ENCODE peak calls at places on chromosomes 16 and 17, in nine cellular contexts. X is NCI-H2029; G is fibroblast of the aortic adventitia; H is CD4-positive, alpha-beta memory T cell; M is psoas muscle; C is fibroblast of lung; N is left cardiac atrium; E is nephron progenitor cell; I is foreskin fibroblast. O is an unnamed sample.

GRCh38 chr17:3659541-3660111 is 8.8 kb downstream of the TAX1BP3 start:
- DNase-seq in X (no peak), G (peak; percentile 97), H (no peak), M (peak; percentile 87), C (peak; percentile 94), N (peak; percentile 84), E (no peak), I (peak; percentile 96), O (no peak)

GRCh38 chr17:74825003-74825627 is 34.6 kb downstream of the GRIN2C start:
- DNase-seq in X (no peak), G (no peak), H (no peak), M (no peak), C (no peak), N (no peak), E (no peak), I (no peak), O (no peak)

GRCh38 chr16:58020628-58021521 is 4.7 kb upstream of the MMP15 start:
- DNase-seq in X (no peak), G (peak; percentile 52), H (peak; percentile 64), M (peak; percentile 54), C (peak; percentile 62), N (peak; percentile 59), E (peak; percentile 80), I (peak; percentile 78), O (peak; percentile 47)

GRCh38 chr16:65287307-65287706 is 165.4 kb upstream of the CDH11 start:
- DNase-seq in X (no peak), G (no peak), H (no peak), M (no peak), C (no peak), N (no peak), E (no peak), I (no peak), O (no peak)

GRCh38 chr17:82217530-82218204 is 5.0 kb upstream of the CCDC57 start:
- DNase-seq in X (no peak), G (peak; percentile 80), H (no peak), M (peak; percentile 71), C (peak; percentile 86), N (peak; percentile 72), E (no peak), I (peak; percentile 92), O (peak; percentile 61)

GRCh38 chr17:39027037-39027436 is 59.8 kb upstream of the FBXO47 start:
- DNase-seq in X (peak; percentile 74), G (peak; percentile 26), H (no peak), M (peak; percentile 80), C (peak; percentile 9), N (peak; percentile 78), E (peak; percentile 58), I (peak; percentile 52), O (peak; percentile 72)

GRCh38 chr16:56662357-56663354 is 4.9 kb downstream of the MT1F start:
- DNase-seq in X (no peak), G (no peak), H (peak; percentile 23), M (no peak), C (no peak), N (no peak), E (peak; percentile 16), I (no peak), O (no peak)

GRCh38 chr17:11384131-11384530 is 143.1 kb downstream of the SHISA6 start:
- DNase-seq in X (no peak), G (no peak), H (no peak), M (no peak), C (no peak), N (no peak), E (no peak), I (no peak), O (no peak)

GRCh38 chr16:24035127-24035842 is 199.5 kb downstream of the PRKCB start:
- DNase-seq in X (no peak), G (no peak), H (peak; percentile 33), M (no peak), C (no peak), N (no peak), E (no peak), I (no peak), O (no peak)

GRCh38 chr16:10493276-10493675 is 87.1 kb downstream of the EMP2 start:
- DNase-seq in X (no peak), G (no peak), H (no peak), M (no peak), C (no peak), N (no peak), E (no peak), I (peak; percentile 19), O (no peak)

GRCh38 chr16:27195068-27195741 is 8.1 kb upstream of the KDM8 start:
- DNase-seq in X (no peak), G (no peak), H (no peak), M (no peak), C (no peak), N (no peak), E (no peak), I (no peak), O (no peak)

GRCh38 chr16:78689031-78689430 is 589.6 kb downstream of the WWOX start:
- DNase-seq in X (no peak), G (peak; percentile 16), H (no peak), M (no peak), C (peak; percentile 57), N (no peak), E (no peak), I (no peak), O (peak; percentile 16)

GRCh38 chr17:10646393-10646990 is 10.6 kb downstream of the MYH3 start:
- DNase-seq in X (no peak), G (peak; percentile 85), H (peak; percentile 64), M (peak; percentile 65), C (peak; percentile 74), N (peak; percentile 65), E (peak; percentile 87), I (peak; percentile 86), O (peak; percentile 8)

O was measured in T47D.